ENCODE peak calls at places on chromosomes 2 and 18, in ten cellular contexts. H is NB4, Y is suprapubic skin, K is sigmoid colon, G is esophagus muscularis mucosa, V is esophagus squamous epithelium, Z is testis, C is IMR-90, S is A549, D is spleen. R is an unnamed sample.

GRCh38 chr2:41970898-41971660 is 76.7 kb upstream of the PKDCC start:
- DNase-seq in G (no peak), D (no peak), S (no peak), C (peak), K (no peak), Y (peak), V (no peak), Z (no peak), H (no peak), R (no peak)

GRCh38 chr2:207408086-207408794 is 121.5 kb upstream of the CREB1 start:
- DNase-seq in D (no peak), G (no peak), S (peak), H (no peak), V (no peak), C (no peak), K (no peak), Z (no peak), Y (no peak), R (no peak)

GRCh38 chr2:225398372-225398771 is 1.1 kb upstream of the NYAP2 start:
- DNase-seq in V (no peak), S (no peak), G (no peak), K (no peak), D (no peak), Z (no peak), C (no peak), Y (no peak), H (no peak), R (no peak)

GRCh38 chr2:71608034-71608433 is 154.7 kb downstream of the DYSF start:
- DNase-seq in H (no peak), D (peak), Y (peak), Z (no peak), C (no peak), K (peak), G (no peak), S (no peak), V (no peak), R (no peak)

GRCh38 chr2:65299246-65299645 is 71.6 kb downstream of the ACTR2 start:
- DNase-seq in D (no peak), C (peak), V (no peak), Z (no peak), K (no peak), Y (no peak), G (no peak), S (no peak), H (peak), R (no peak)

GRCh38 chr18:74976331-74976909 is 232.5 kb downstream of the PTGR3 start:
- DNase-seq in D (no peak), Z (no peak), Y (no peak), S (no peak), C (no peak), G (no peak), V (no peak), H (no peak), K (no peak), R (no peak)

GRCh38 chr2:241810304-241811208 is 1.6 kb downstream of the NEU4 start:
- DNase-seq in V (no peak), Y (no peak), D (peak), G (no peak), S (no peak), C (no peak), K (peak), H (no peak), Z (no peak), R (no peak)

GRCh38 chr2:240494194-240494793 is 58.8 kb downstream of the GPC1 start:
- DNase-seq in V (no peak), S (no peak), Z (no peak), G (no peak), D (peak), C (no peak), Y (peak), H (no peak), K (no peak), R (no peak)

GRCh38 chr2:119352357-119352756 is 14.3 kb downstream of the C2orf76 start:
- DNase-seq in S (no peak), G (no peak), C (no peak), K (no peak), V (no peak), Z (no peak), H (peak), D (no peak), Y (no peak), R (no peak)

GRCh38 chr2:229230911-229231310 is 40.2 kb downstream of the PID1 start:
- DNase-seq in K (peak), D (no peak), G (no peak), V (no peak), C (no peak), Z (peak), H (no peak), Y (no peak), S (no peak), R (no peak)

GRCh38 chr2:237096911-237097310 is 11.2 kb downstream of the COPS8 start:
- DNase-seq in S (no peak), Y (no peak), K (no peak), G (no peak), H (no peak), V (no peak), D (no peak), Z (no peak), C (peak), R (no peak)

GRCh38 chr2:163475815-163476214 is 260.0 kb downstream of the FIGN start:
- DNase-seq in K (no peak), Z (no peak), D (no peak), G (no peak), V (no peak), Y (no peak), H (no peak), C (no peak), S (no peak), R (no peak)

GRCh38 chr2:138516030-138516704 is 14.6 kb downstream of the SPOPL start:
- DNase-seq in V (no peak), K (no peak), S (no peak), C (peak), Y (no peak), Z (no peak), H (no peak), D (no peak), G (no peak), R (no peak)

GRCh38 chr2:101844055-101844635 is 146.6 kb downstream of the MAP4K4 start:
- DNase-seq in H (no peak), G (no peak), S (no peak), Y (no peak), D (no peak), Z (no peak), K (no peak), C (peak), V (no peak), R (no peak)

GRCh38 chr18:32576296-32576916 is 105.7 kb upstream of the GAREM1 start:
- DNase-seq in S (no peak), G (no peak), V (no peak), Z (peak), H (peak), C (peak), D (no peak), K (no peak), Y (no peak), R (no peak)
- TF ChIP-seq CTCF in S (peak), G (no peak), V (no peak), Z (no peak), H (peak), C (peak), D (peak), K (no peak), Y (no peak), R (no peak)

DNA sequence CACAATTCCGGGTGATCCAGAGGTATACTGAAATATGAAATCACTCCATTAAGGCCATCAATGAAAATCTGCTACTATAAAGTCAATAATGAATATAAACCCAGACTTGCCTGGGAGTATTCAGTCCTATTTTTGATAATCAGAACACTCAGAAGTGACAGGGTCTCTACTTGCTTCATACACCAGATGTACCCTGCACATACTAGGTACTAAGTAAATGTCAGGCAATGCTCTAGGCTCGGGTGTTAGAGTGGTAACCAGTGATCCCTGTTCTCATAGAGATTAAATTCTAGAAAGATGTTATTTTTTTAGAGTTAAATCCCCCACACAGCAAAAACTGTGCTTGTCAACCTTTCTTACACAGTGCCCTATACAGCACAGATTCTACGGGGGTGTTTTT is 12.3 kb downstream of the STAT1 start:
- DNase-seq in H (no peak), V (no peak), C (no peak), Z (no peak), D (no peak), Y (no peak), K (no peak), S (no peak), G (no peak), R (no peak)
- TF ChIP-seq POLR2A in H (no peak), V (no peak), C (no peak), Z (no peak), D (no peak), Y (no peak), K (no peak), S (no peak), G (no peak), R (no peak)

DNA sequence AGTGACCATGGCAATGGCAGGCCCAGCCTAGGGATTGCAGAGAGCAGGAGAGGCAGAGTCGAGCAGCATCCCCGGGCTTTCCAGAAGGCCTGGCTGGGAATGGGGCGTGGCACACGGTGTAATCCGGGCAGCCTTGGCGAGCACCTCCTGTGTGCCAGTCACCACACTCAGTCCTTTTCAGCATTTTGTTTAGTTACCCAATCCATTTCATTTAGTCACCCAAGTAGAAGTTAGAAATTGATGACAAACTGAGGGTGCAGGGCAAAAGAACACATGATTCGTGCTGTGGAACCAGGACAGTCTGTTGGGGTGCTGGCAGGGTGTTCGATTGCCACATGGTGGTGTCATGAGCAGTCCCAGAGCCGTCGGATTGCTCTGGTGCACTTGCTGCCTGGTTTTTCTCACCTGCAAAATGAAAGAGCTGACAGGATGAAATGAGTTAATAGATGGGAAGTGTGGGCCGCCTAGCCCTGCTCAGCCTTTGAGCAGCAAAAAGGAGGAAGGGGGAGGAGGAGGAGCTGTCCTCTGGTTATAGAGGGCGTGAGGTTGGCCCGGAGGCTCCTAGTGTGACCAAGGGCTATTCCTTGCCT is 299.4 kb downstream of the AGAP1 start:
- DNase-seq in H (peak), C (peak), G (no peak), Y (no peak), Z (no peak), K (peak), V (no peak), S (peak), D (peak), R (no peak)
- TF ChIP-seq CTCF in H (peak), C (peak), G (no peak), Y (no peak), Z (no peak), K (no peak), V (peak), S (peak), D (no peak), R (no peak)

GRCh38 chr2:73828818-73829570 is at the start of gene STAMBP:
- DNase-seq in Z (peak), V (peak), K (peak), G (peak), S (peak), C (peak), H (peak), Y (peak), D (peak), R (peak)
- TF ChIP-seq POLR2A in Z (peak), V (no peak), K (peak), G (peak), S (peak), C (peak), H (peak), Y (peak), D (peak), R (no peak)